ENCODE peak calls at places on chromosomes 6 and 20, in four cellular contexts. L, E, F and S are unnamed samples.

GRCh38 chr20:7497985-7498384 is 442.3 kb downstream of the HAO1 start:
- DNase-seq in E (peak; percentile 86), L (no peak), F (no peak), S (no peak)

GRCh38 chr20:11453430-11453829 is 464.3 kb upstream of the BTBD3 start:
- DNase-seq in E (peak; percentile 72), L (peak; percentile 14), F (no peak), S (no peak)

GRCh38 chr6:53240763-53241162 is 92.1 kb upstream of the GCM1 start:
- DNase-seq in F (no peak), E (no peak), L (no peak), S (no peak)

GRCh38 chr20:48192109-48192508 is 406.8 kb upstream of the SULF2 start:
- DNase-seq in L (no peak), F (no peak), E (no peak), S (no peak)

GRCh38 chr6:20811112-20811746 is 277.0 kb downstream of the CDKAL1 start:
- DNase-seq in L (peak; percentile 93), E (peak; percentile 87), F (no peak), S (no peak)

GRCh38 chr20:38228436-38228835 is 32.1 kb downstream of the KIAA1755 start:
- DNase-seq in E (no peak), F (no peak), L (no peak), S (no peak)

GRCh38 chr6:131979515-131980337 is 28.6 kb upstream of the CCN2 start:
- DNase-seq in L (peak; percentile 97), F (no peak), E (peak; percentile 82), S (no peak)

GRCh38 chr20:24769878-24770627 is 179.0 kb upstream of the CST7 start:
- DNase-seq in L (no peak), E (no peak), F (no peak), S (no peak)

GRCh38 chr20:42277203-42277602 is 659.0 kb upstream of the CHD6 start:
- DNase-seq in L (no peak), F (peak; percentile 34), E (no peak), S (no peak)

GRCh38 chr6:50591135-50591534 is 122.2 kb upstream of the TFAP2D start:
- DNase-seq in E (no peak), F (no peak), L (no peak), S (no peak)

GRCh38 chr6:88629838-88630462 is 333.5 kb downstream of the RNGTT start:
- DNase-seq in L (no peak), E (peak; percentile 3), F (no peak), S (no peak)

GRCh38 chr6:4482461-4482860 is 293.7 kb upstream of the CDYL start:
- DNase-seq in L (no peak), E (no peak), F (no peak), S (no peak)

GRCh38 chr6:89413006-89413400 is 930 bp upstream of the RRAGD start:
- DNase-seq in E (no peak), L (no peak), F (no peak), S (no peak)

GRCh38 chr20:4329232-4329631 is 313.9 kb upstream of the RNF24 start:
- DNase-seq in L (no peak), F (no peak), E (no peak), S (no peak)

GRCh38 chr6:168032383-168032760 is 34.9 kb downstream of the KIF25 start:
- DNase-seq in E (peak; percentile 46), L (peak; percentile 57), F (no peak), S (no peak)

GRCh38 chr6:120378582-120379220 is 955.6 kb downstream of the TBC1D32 start:
- DNase-seq in F (no peak), E (peak; percentile 61), L (no peak), S (no peak)

GRCh38 chr6:10398439-10399218 is 16.2 kb downstream of the TFAP2A start:
- DNase-seq in F (no peak), L (no peak), E (no peak), S (no peak)

GRCh38 chr20:59136027-59136426 is 27.6 kb upstream of the ZNF831 start:
- DNase-seq in L (no peak), F (no peak), E (no peak), S (no peak)

GRCh38 chr6:158847012-158847529 is 27.9 kb upstream of the EZR start:
- DNase-seq in L (no peak), E (no peak), F (no peak), S (no peak)